ENCODE peak calls at places on chromosomes 11 and 22, in ten cellular contexts. D is HL-60; R is fibroblast of lung; L is uterus; X is CD8-positive, alpha-beta T cell; U is RWPE2; Q is sigmoid colon; I is psoas muscle; Y is A549; P is upper lobe of left lung. F is an unnamed sample.

GRCh38 chr11:128465946-128466688 is 121.2 kb downstream of the ETS1 start:
- DNase-seq in U (no peak), Q (no peak), L (no peak), R (no peak), P (peak), Y (no peak), D (no peak), X (no peak), I (no peak), F (no peak)

GRCh38 chr11:62694455-62695167 is 5.3 kb upstream of the LRRN4CL start:
- DNase-seq in X (peak), Y (peak), P (no peak), R (peak), D (peak), U (no peak), L (peak), I (peak), Q (peak), F (peak)

GRCh38 chr11:72951193-72951592 is 137.0 kb downstream of the ATG16L2 start:
- DNase-seq in R (peak), Q (no peak), P (no peak), Y (peak), I (no peak), X (no peak), U (no peak), L (no peak), D (peak), F (no peak)

GRCh38 chr11:104905271-104905670 is 7.0 kb upstream of the CASP12 start:
- DNase-seq in L (no peak), D (no peak), U (no peak), R (no peak), I (no peak), Y (peak), Q (no peak), P (no peak), X (no peak), F (no peak)

GRCh38 chr22:37053310-37054077 is 2.0 kb downstream of the KCTD17 start:
- DNase-seq in Q (no peak), U (no peak), P (peak), Y (no peak), D (no peak), I (no peak), L (no peak), R (no peak), X (no peak), F (no peak)

GRCh38 chr11:133492895-133493294 is 39.4 kb downstream of the OPCML start:
- DNase-seq in P (peak), I (no peak), U (no peak), X (no peak), Y (no peak), L (no peak), D (no peak), Q (no peak), R (no peak), F (no peak)

GRCh38 chr11:94131363-94132115 is 2.9 kb downstream of the PANX1 start:
- DNase-seq in U (no peak), X (no peak), Y (no peak), Q (no peak), D (no peak), I (no peak), L (peak), P (no peak), R (peak), F (no peak)

GRCh38 chr22:41458161-41458728 is 10.2 kb downstream of the PHF5A start:
- DNase-seq in R (no peak), Y (no peak), I (no peak), X (no peak), U (no peak), L (no peak), Q (no peak), D (peak), P (no peak), F (no peak)

GRCh38 chr11:129798212-129798611 is 17.4 kb upstream of the TMEM45B start:
- DNase-seq in L (no peak), P (no peak), Q (no peak), D (no peak), U (no peak), I (no peak), R (no peak), X (no peak), Y (no peak), F (no peak)

GRCh38 chr11:60931897-60932296 is 7.6 kb downstream of the TMEM132A start:
- DNase-seq in I (peak), X (no peak), U (no peak), Q (no peak), D (no peak), L (no peak), P (peak), Y (no peak), R (no peak), F (no peak)

GRCh38 chr11:31160504-31161422 is 208.8 kb downstream of the DCDC1 start:
- DNase-seq in D (no peak), Y (peak), P (no peak), I (no peak), U (no peak), R (no peak), Q (no peak), L (no peak), X (no peak), F (no peak)

GRCh38 chr22:19178065-19178658 is 374 bp downstream of the SLC25A1 start:
- DNase-seq in L (no peak), X (no peak), P (peak), D (peak), U (no peak), Y (no peak), I (no peak), Q (peak), R (peak), F (no peak)

GRCh38 chr11:75558939-75559843 is 2.9 kb upstream of the SERPINH1 start:
- DNase-seq in X (no peak), Y (no peak), U (no peak), R (peak), Q (no peak), P (no peak), D (no peak), I (no peak), L (peak), F (peak)

GRCh38 chr11:117449111-117449693 is 121.5 kb downstream of the CEP164 start:
- DNase-seq in X (no peak), P (no peak), Y (no peak), U (no peak), L (no peak), R (no peak), I (no peak), D (no peak), Q (peak), F (no peak)

GRCh38 chr11:76824980-76825725 is 35.6 kb upstream of the ACER3 start:
- DNase-seq in L (no peak), X (no peak), P (no peak), Y (no peak), R (no peak), D (no peak), U (peak), Q (no peak), I (no peak), F (no peak)

GRCh38 chr11:128361451-128362020 is 225.8 kb downstream of the ETS1 start:
- DNase-seq in Q (no peak), I (no peak), R (peak), D (no peak), L (no peak), X (no peak), Y (no peak), P (no peak), U (no peak), F (no peak)

GRCh38 chr11:70823771-70824170 is 425.4 kb downstream of the CTTN start:
- DNase-seq in Q (no peak), R (no peak), P (no peak), U (no peak), I (no peak), D (no peak), Y (no peak), X (no peak), L (no peak), F (no peak)

GRCh38 chr11:113681711-113682410 is 24.2 kb downstream of the TMPRSS5 start:
- DNase-seq in L (no peak), P (no peak), D (no peak), Y (no peak), I (no peak), R (no peak), X (no peak), Q (no peak), U (no peak), F (peak)

GRCh38 chr11:31512117-31512516 is 2.5 kb downstream of the ELP4 start:
- DNase-seq in U (no peak), X (no peak), L (no peak), R (no peak), Q (no peak), I (no peak), P (no peak), Y (no peak), D (no peak), F (no peak)

GRCh38 chr11:114622858-114623257 is 27.3 kb upstream of the NXPE4 start:
- DNase-seq in Y (no peak), U (no peak), Q (no peak), R (no peak), X (no peak), L (no peak), D (no peak), I (no peak), P (no peak), F (no peak)

GRCh38 chr11:122261546-122261945 is 145.5 kb upstream of the BLID start:
- DNase-seq in U (no peak), I (no peak), L (no peak), X (no peak), Q (no peak), P (no peak), R (no peak), D (no peak), Y (peak), F (no peak)

GRCh38 chr22:41620646-41621098 is at the start of gene DESI1:
- DNase-seq in R (peak), U (no peak), Y (peak), I (no peak), X (no peak), D (no peak), L (no peak), P (no peak), Q (no peak), F (no peak)

GRCh38 chr11:46120711-46121327 is 435 bp downstream of the PHF21A start:
- DNase-seq in Q (peak), I (peak), X (no peak), Y (no peak), P (no peak), U (no peak), D (peak), R (no peak), L (peak), F (no peak)

GRCh38 chr11:61904539-61905048 is 12.8 kb downstream of the RAB3IL1 start:
- DNase-seq in L (no peak), P (peak), Q (no peak), Y (no peak), U (no peak), R (no peak), X (no peak), I (no peak), D (no peak), F (no peak)

GRCh38 chr11:73206751-73207280 is 11.3 kb upstream of the P2RY2 start:
- DNase-seq in D (no peak), R (no peak), P (no peak), X (no peak), L (no peak), I (no peak), U (no peak), Q (no peak), Y (peak), F (no peak)

GRCh38 chr22:43345761-43346261 is 2.6 kb upstream of the SCUBE1 start:
- DNase-seq in I (no peak), X (no peak), L (no peak), P (no peak), Y (peak), R (no peak), Q (no peak), D (peak), U (no peak), F (no peak)

GRCh38 chr11:64271339-64272132 is 12.9 kb downstream of the BAD start:
- DNase-seq in U (peak), Q (peak), L (peak), P (peak), I (peak), D (peak), R (peak), X (peak), Y (peak), F (peak)

GRCh38 chr11:15943418-15944197 is 412.7 kb downstream of the SOX6 start:
- DNase-seq in D (no peak), U (no peak), R (no peak), P (no peak), I (no peak), Y (no peak), X (no peak), Q (no peak), L (no peak), F (no peak)

GRCh38 chr22:42819412-42820069 is 37.5 kb downstream of the ARFGAP3 start:
- DNase-seq in L (no peak), D (no peak), Q (no peak), U (no peak), P (no peak), X (no peak), R (no peak), Y (no peak), I (no peak), F (no peak)

GRCh38 chr22:41508770-41509170 is 35.5 kb downstream of the POLR3H start:
- DNase-seq in D (no peak), Q (peak), Y (no peak), I (no peak), X (no peak), U (no peak), L (no peak), P (peak), R (no peak), F (no peak)

GRCh38 chr11:133047036-133047800 is 485.1 kb downstream of the OPCML start:
- DNase-seq in I (no peak), Y (no peak), R (no peak), L (no peak), Q (no peak), P (no peak), U (no peak), X (no peak), D (no peak), F (no peak)

GRCh38 chr11:134346101-134346975 is 14.6 kb downstream of the GLB1L2 start:
- DNase-seq in Q (no peak), L (no peak), D (no peak), Y (no peak), I (no peak), X (no peak), P (peak), U (no peak), R (no peak), F (no peak)

GRCh38 chr11:128174465-128175101 is 412.8 kb downstream of the ETS1 start:
- DNase-seq in Y (peak), U (no peak), Q (no peak), P (no peak), R (peak), I (no peak), X (no peak), L (no peak), D (no peak), F (peak)

GRCh38 chr22:32992821-32993220 is 65.4 kb downstream of the SYN3 start:
- DNase-seq in P (no peak), Q (no peak), L (no peak), R (no peak), X (no peak), I (no peak), U (no peak), D (no peak), Y (no peak), F (no peak)
- TF ChIP-seq CTCF in P (no peak), Q (no peak), L (no peak), R (no peak), X (no peak), I (no peak), U (no peak), D (no peak), Y (no peak), F (no peak)

GRCh38 chr22:27698830-27699229 is 102.7 kb downstream of the MN1 start:
- DNase-seq in I (no peak), P (no peak), D (no peak), U (no peak), Y (no peak), R (no peak), X (no peak), Q (no peak), L (no peak), F (no peak)
- H3K4me3 ChIP-seq in I (no peak), P (no peak), D (no peak), U (no peak), Y (no peak), R (no peak), X (no peak), Q (no peak), L (no peak), F (no peak)

GRCh38 chr11:25734592-25735211 is 597.2 kb upstream of the ANO3 start:
- DNase-seq in Y (no peak), R (peak), I (no peak), D (no peak), P (no peak), L (no peak), Q (no peak), U (no peak), X (no peak), F (peak)
- TF ChIP-seq CTCF in Y (no peak), R (peak), I (no peak), D (peak), P (no peak), L (no peak), Q (no peak), U (peak), X (no peak), F (peak)

GRCh38 chr22:29208502-29208862 is 2.8 kb downstream of the EMID1 start:
- DNase-seq in R (no peak), D (no peak), U (no peak), P (peak), I (no peak), L (no peak), X (no peak), Q (no peak), Y (no peak), F (no peak)
- H3K4me3 ChIP-seq in R (no peak), D (no peak), U (no peak), P (no peak), I (no peak), L (no peak), X (no peak), Q (no peak), Y (no peak), F (no peak)

GRCh38 chr11:98455500-98456186 is 565.1 kb upstream of the CNTN5 start:
- DNase-seq in X (no peak), L (no peak), R (no peak), Q (no peak), Y (no peak), U (no peak), D (no peak), I (no peak), P (peak), F (no peak)
- TF ChIP-seq CTCF in X (no peak), L (no peak), R (no peak), Q (no peak), Y (no peak), U (no peak), D (no peak), I (no peak), P (no peak), F (no peak)

GRCh38 chr11:1506981-1507380 is 20.4 kb upstream of the MOB2 start:
- DNase-seq in L (no peak), I (no peak), Y (no peak), X (no peak), D (no peak), R (no peak), Q (no peak), U (no peak), P (peak), F (no peak)
- H3K4me3 ChIP-seq in L (no peak), I (no peak), Y (no peak), X (no peak), D (no peak), R (no peak), Q (no peak), U (no peak), P (no peak), F (no peak)